ENCODE peak calls at places on chromosomes 16 and 17, in eight cellular contexts. U is naive thymus-derived CD4-positive, alpha-beta T cell; A is colonic mucosa; Y is heart right ventricle; N is GM23248; Z is MM.1S; G is CD4-positive, CD25-positive, alpha-beta regulatory T cell; X is CD4-positive, alpha-beta memory T cell. R is an unnamed sample.
A peak's percentile ranks its signal among the peaks of the same experiment; 100 is the strongest.

GRCh38 chr17:20218231-20218630 is 209.1 kb downstream of the SPECC1 start:
- DNase-seq in Y (no peak), U (no peak), X (no peak), G (no peak), N (no peak), A (no peak), Z (no peak), R (no peak)

GRCh38 chr16:85330694-85331188 is 218.5 kb upstream of the CIBAR2 start:
- DNase-seq in A (no peak), Z (peak; percentile 19), Y (no peak), G (no peak), X (no peak), N (peak; percentile 95), U (peak; percentile 46), R (no peak)

GRCh38 chr17:42301022-42301421 is 12.7 kb downstream of the STAT5A start:
- DNase-seq in Y (no peak), X (no peak), U (no peak), N (no peak), G (no peak), Z (no peak), A (no peak), R (no peak)

GRCh38 chr17:21375757-21376584 is at the start of gene KCNJ12:
- DNase-seq in G (no peak), U (no peak), Z (no peak), Y (peak; percentile 58), N (peak; percentile 52), A (no peak), X (no peak), R (peak; percentile 54)

GRCh38 chr17:13306310-13306962 is 288.6 kb upstream of the ELAC2 start:
- DNase-seq in G (no peak), X (no peak), Z (no peak), A (no peak), N (peak; percentile 89), Y (no peak), U (no peak), R (no peak)

GRCh38 chr16:74944466-74944865 is 40.5 kb downstream of the WDR59 start:
- DNase-seq in Y (no peak), G (no peak), N (no peak), U (no peak), Z (no peak), A (no peak), X (no peak), R (no peak)

GRCh38 chr17:1485311-1485747 is 7.2 kb downstream of the MYO1C start:
- DNase-seq in Y (peak; percentile 77), U (no peak), N (peak; percentile 62), X (peak; percentile 61), A (peak; percentile 61), G (peak; percentile 40), Z (no peak), R (peak; percentile 55)

GRCh38 chr17:47239663-47240374 is 13.8 kb upstream of the ITGB3 start:
- DNase-seq in A (peak; percentile 65), N (peak; percentile 99), U (no peak), Y (peak; percentile 52), Z (peak; percentile 52), G (no peak), X (no peak), R (peak; percentile 89)

GRCh38 chr17:4898351-4898750 is 985 bp upstream of the C17orf107 start:
- DNase-seq in U (no peak), Z (no peak), Y (no peak), X (no peak), A (no peak), N (no peak), G (no peak), R (no peak)

GRCh38 chr16:50154369-50154947 is 1.4 kb downstream of the TENT4B start:
- DNase-seq in Y (no peak), G (no peak), X (peak; percentile 47), Z (peak; percentile 12), A (no peak), N (peak; percentile 42), U (no peak), R (peak; percentile 15)

GRCh38 chr17:54903375-54903774 is 2.7 kb downstream of the TOM1L1 start:
- DNase-seq in X (no peak), Y (peak; percentile 52), U (no peak), G (no peak), Z (no peak), A (no peak), N (peak; percentile 10), R (peak; percentile 91)

GRCh38 chr16:55572439-55572838 is 6.0 kb downstream of the CAPNS2 start:
- DNase-seq in A (no peak), N (no peak), X (no peak), U (no peak), G (no peak), Y (no peak), Z (no peak), R (no peak)

GRCh38 chr16:67552476-67552875 is 9.8 kb upstream of the CTCF start:
- DNase-seq in U (no peak), X (no peak), G (no peak), A (peak; percentile 19), Y (no peak), N (no peak), Z (peak; percentile 40), R (no peak)

GRCh38 chr17:979539-980405 is at the start of gene NXN:
- DNase-seq in G (peak; percentile 84), U (peak; percentile 78), X (peak; percentile 84), Y (peak; percentile 94), N (peak; percentile 92), A (peak; percentile 89), Z (peak; percentile 75), R (peak; percentile 78)

GRCh38 chr16:11256657-11257130 is 690 bp upstream of the SOCS1 start:
- DNase-seq in N (peak; percentile 79), G (peak; percentile 42), X (peak; percentile 54), Y (peak; percentile 76), U (no peak), A (peak; percentile 72), Z (no peak), R (peak; percentile 62)

GRCh38 chr17:12301551-12301950 is 280.9 kb downstream of the MAP2K4 start:
- DNase-seq in A (no peak), Y (no peak), Z (no peak), G (no peak), N (no peak), X (no peak), U (no peak), R (no peak)

GRCh38 chr16:67917140-67917851 is 14.4 kb downstream of the CTRL start:
- DNase-seq in N (peak; percentile 52), G (no peak), Y (peak; percentile 69), U (no peak), Z (no peak), A (no peak), X (no peak), R (peak; percentile 92)

DNA sequence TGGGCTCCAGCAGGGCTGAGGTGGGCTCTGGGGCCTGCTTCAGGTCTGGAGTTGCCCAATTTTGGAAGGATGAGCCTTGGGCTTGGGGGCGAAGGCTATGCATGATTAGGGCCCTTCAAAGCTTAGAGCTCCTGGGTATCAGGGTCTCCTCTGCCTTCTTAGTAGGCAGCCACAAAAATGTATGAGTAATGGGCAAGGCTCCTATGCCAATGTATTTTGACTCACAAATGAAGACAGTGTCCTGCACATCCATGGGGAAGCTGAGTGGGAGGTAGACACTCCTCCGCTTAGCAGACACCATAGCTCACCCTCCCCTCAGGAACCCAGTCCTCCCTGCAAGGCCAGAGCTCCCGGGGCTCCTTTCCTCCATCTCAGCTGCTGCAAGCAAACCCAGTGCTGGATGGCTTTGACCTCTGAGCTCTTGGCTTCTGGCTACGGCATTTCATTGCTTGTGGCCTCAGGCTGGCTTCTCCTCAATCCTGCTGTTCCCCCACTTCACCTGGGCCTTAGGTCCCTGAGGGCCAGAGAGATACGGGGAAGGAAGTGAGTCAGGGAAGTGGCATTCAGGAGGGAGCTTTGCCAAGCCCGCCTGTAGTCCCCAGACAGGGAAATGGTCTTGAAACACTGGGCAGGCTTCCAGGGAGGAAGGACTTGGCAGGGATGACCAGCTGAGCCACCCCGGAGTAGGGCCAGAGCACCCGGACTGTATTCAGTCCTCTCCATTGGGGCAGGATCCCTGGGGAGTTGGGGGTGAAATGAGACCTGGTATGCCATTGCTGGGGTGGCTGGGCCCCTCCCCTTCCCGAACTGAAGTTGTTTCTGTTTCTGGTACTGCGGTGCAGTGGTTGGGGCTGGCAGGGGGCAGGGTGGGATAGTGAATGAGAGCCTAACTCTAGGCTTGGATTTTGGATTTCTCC is 4.4 kb downstream of the ABCC3 start:
- DNase-seq in N (peak; percentile 98), A (peak; percentile 98), U (no peak), Z (no peak), X (no peak), Y (peak; percentile 82), G (no peak), R (peak; percentile 100)
- H3K4me3 ChIP-seq in N (peak overlapping the region; percentile 48), A (no peak overlapping the region), U (no peak overlapping the region), Z (no peak overlapping the region), X (no peak overlapping the region), Y (no peak overlapping the region), G (no peak overlapping the region), R (no peak overlapping the region)

GRCh38 chr16:54175552-54176375 is 110.8 kb downstream of the IRX3 start:
- DNase-seq in X (no peak), U (no peak), A (no peak), Z (no peak), N (peak; percentile 62), Y (no peak), G (no peak), R (no peak)

GRCh38 chr16:54174201-54174600 is 112.4 kb downstream of the IRX3 start:
- DNase-seq in X (no peak), N (no peak), Y (no peak), Z (no peak), U (no peak), A (no peak), G (no peak), R (no peak)

GRCh38 chr16:54176376-54176901 is 110.1 kb downstream of the IRX3 start:
- DNase-seq in Y (no peak), X (no peak), N (peak; percentile 45), U (no peak), Z (no peak), A (no peak), G (no peak), R (no peak)

GRCh38 chr16:54174750-54175149 is 111.8 kb downstream of the IRX3 start:
- DNase-seq in G (no peak), A (no peak), Y (no peak), Z (no peak), X (no peak), N (no peak), U (no peak), R (no peak)

GRCh38 chr16:54175169-54175551 is 111.4 kb downstream of the IRX3 start:
- DNase-seq in N (no peak), U (no peak), Y (no peak), X (no peak), G (no peak), A (no peak), Z (no peak), R (no peak)
- H3K27ac ChIP-seq in N (no peak overlapping the region), U (no peak overlapping the region), Y (no peak overlapping the region), X (no peak overlapping the region), G (no peak overlapping the region), A (no peak overlapping the region), Z (no peak overlapping the region), R (no peak overlapping the region)

DNA sequence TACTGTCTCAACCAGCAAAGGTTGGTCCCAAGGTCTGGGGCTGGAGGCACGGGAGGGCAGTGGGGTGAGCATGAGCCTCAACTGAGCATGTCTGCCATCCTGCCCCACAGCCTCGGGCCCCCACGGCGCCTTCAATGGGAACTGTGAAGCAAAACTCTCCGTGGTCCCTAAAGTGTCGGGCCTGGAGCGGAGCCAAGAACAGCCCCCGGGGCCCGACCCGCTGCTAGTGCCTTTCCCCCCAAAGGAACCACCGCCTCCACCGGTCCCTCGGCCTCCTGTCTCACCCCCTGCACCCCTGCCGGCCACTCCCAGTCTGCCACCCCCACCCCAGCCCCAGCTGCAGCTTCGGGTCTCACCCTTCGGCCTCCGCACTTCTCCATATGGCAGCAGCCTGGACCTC is 4.2 kb downstream of the FBRS start:
- DNase-seq in A (no peak), G (no peak), X (no peak), U (no peak), Y (no peak), N (no peak), Z (no peak), R (no peak)
- H3K4me3 ChIP-seq in A (no peak overlapping the region), G (no peak overlapping the region), X (no peak overlapping the region), U (no peak overlapping the region), Y (no peak overlapping the region), N (no peak overlapping the region), Z (no peak overlapping the region), R (no peak overlapping the region)

GRCh38 chr17:66221343-66221742 is 7.9 kb downstream of the APOH start:
- DNase-seq in U (no peak), Z (no peak), Y (no peak), X (no peak), G (no peak), A (no peak), N (no peak), R (no peak)
- H3K27ac ChIP-seq in U (no peak overlapping the region), Z (no peak overlapping the region), Y (no peak overlapping the region), X (no peak overlapping the region), G (no peak overlapping the region), A (no peak overlapping the region), N (no peak overlapping the region), R (no peak overlapping the region)

R was measured in thyroid gland.